ENCODE peak calls at places on chromosomes 5 and 9, in six cellular contexts. One of them, this sample, is unnamed.

GRCh38 chr5:35626108-35626507 is 8.4 kb downstream of the SPEF2 start:
- DNase-seq in mammary epithelial cell: no peak
- DNase-seq in endothelial cell of umbilical vein: no peak
- DNase-seq in tibial nerve: no peak
- DNase-seq in GM06990: no peak
- DNase-seq in B cell: no peak
- DNase-seq in this sample: no peak

GRCh38 chr9:12955510-12956163 is 180.8 kb downstream of the LURAP1L start:
- DNase-seq in mammary epithelial cell: no peak
- DNase-seq in endothelial cell of umbilical vein: no peak
- DNase-seq in tibial nerve: no peak
- DNase-seq in GM06990: no peak
- DNase-seq in B cell: no peak
- DNase-seq in this sample: no peak

GRCh38 chr5:134578578-134579283 is 53.3 kb downstream of the JADE2 start:
- DNase-seq in mammary epithelial cell: no peak
- DNase-seq in endothelial cell of umbilical vein: no peak
- DNase-seq in tibial nerve: no peak
- DNase-seq in GM06990: no peak
- DNase-seq in B cell: no peak
- DNase-seq in this sample: no peak

GRCh38 chr9:108606408-108606807 is 249.4 kb downstream of the ACTL7B start:
- DNase-seq in mammary epithelial cell: peak
- DNase-seq in endothelial cell of umbilical vein: no peak
- DNase-seq in tibial nerve: no peak
- DNase-seq in GM06990: no peak
- DNase-seq in B cell: no peak
- DNase-seq in this sample: no peak

GRCh38 chr5:150485770-150486401 is 22.0 kb upstream of the NDST1 start:
- DNase-seq in mammary epithelial cell: no peak
- DNase-seq in endothelial cell of umbilical vein: peak
- DNase-seq in tibial nerve: peak
- DNase-seq in GM06990: peak
- DNase-seq in B cell: no peak
- DNase-seq in this sample: no peak

GRCh38 chr9:131839281-131840084 is 99.6 kb upstream of the RAPGEF1 start:
- DNase-seq in mammary epithelial cell: peak
- DNase-seq in endothelial cell of umbilical vein: no peak
- DNase-seq in tibial nerve: no peak
- DNase-seq in GM06990: no peak
- DNase-seq in B cell: no peak
- DNase-seq in this sample: no peak

GRCh38 chr5:142627371-142628217 is 58.3 kb downstream of the FGF1 start:
- DNase-seq in mammary epithelial cell: peak
- DNase-seq in endothelial cell of umbilical vein: no peak
- DNase-seq in tibial nerve: no peak
- DNase-seq in GM06990: no peak
- DNase-seq in B cell: no peak
- DNase-seq in this sample: no peak

GRCh38 chr5:169979871-169980270 is 424 bp downstream of the INSYN2B start:
- DNase-seq in mammary epithelial cell: no peak
- DNase-seq in endothelial cell of umbilical vein: no peak
- DNase-seq in tibial nerve: no peak
- DNase-seq in GM06990: no peak
- DNase-seq in B cell: no peak
- DNase-seq in this sample: no peak

GRCh38 chr5:52915176-52915875 is 73.8 kb upstream of the ITGA2 start:
- DNase-seq in mammary epithelial cell: peak
- DNase-seq in endothelial cell of umbilical vein: peak
- DNase-seq in tibial nerve: peak
- DNase-seq in GM06990: peak
- DNase-seq in B cell: peak
- DNase-seq in this sample: peak

GRCh38 chr9:86944974-86945867 is 2.1 kb downstream of the GAS1 start:
- DNase-seq in mammary epithelial cell: peak
- DNase-seq in endothelial cell of umbilical vein: no peak
- DNase-seq in tibial nerve: no peak
- DNase-seq in GM06990: no peak
- DNase-seq in B cell: peak
- DNase-seq in this sample: no peak

GRCh38 chr9:133304477-133305377 is 29.7 kb upstream of the ABO start:
- DNase-seq in mammary epithelial cell: no peak
- DNase-seq in endothelial cell of umbilical vein: no peak
- DNase-seq in tibial nerve: no peak
- DNase-seq in GM06990: no peak
- DNase-seq in B cell: no peak
- DNase-seq in this sample: no peak

GRCh38 chr9:101736723-101737122 is 1.7 kb downstream of the GRIN3A start:
- DNase-seq in mammary epithelial cell: peak
- DNase-seq in endothelial cell of umbilical vein: no peak
- DNase-seq in tibial nerve: no peak
- DNase-seq in GM06990: no peak
- DNase-seq in B cell: no peak
- DNase-seq in this sample: no peak

GRCh38 chr9:5557606-5558587 is 47.6 kb downstream of the PDCD1LG2 start:
- DNase-seq in mammary epithelial cell: peak
- DNase-seq in endothelial cell of umbilical vein: no peak
- DNase-seq in tibial nerve: peak
- DNase-seq in GM06990: peak
- DNase-seq in B cell: peak
- DNase-seq in this sample: no peak

GRCh38 chr5:74613283-74613682 is 27.2 kb downstream of the ENC1 start:
- DNase-seq in mammary epithelial cell: no peak
- DNase-seq in endothelial cell of umbilical vein: no peak
- DNase-seq in tibial nerve: no peak
- DNase-seq in GM06990: no peak
- DNase-seq in B cell: no peak
- DNase-seq in this sample: no peak

GRCh38 chr9:22813520-22813919 is 366.9 kb downstream of the DMRTA1 start:
- DNase-seq in mammary epithelial cell: peak
- DNase-seq in endothelial cell of umbilical vein: peak
- DNase-seq in tibial nerve: no peak
- DNase-seq in GM06990: no peak
- DNase-seq in B cell: no peak
- DNase-seq in this sample: no peak

GRCh38 chr9:126164796-126165525 is 161.7 kb upstream of the MVB12B start:
- DNase-seq in mammary epithelial cell: no peak
- DNase-seq in endothelial cell of umbilical vein: no peak
- DNase-seq in tibial nerve: no peak
- DNase-seq in GM06990: no peak
- DNase-seq in B cell: no peak
- DNase-seq in this sample: no peak

GRCh38 chr5:107272954-107273353 is 397.8 kb downstream of the EFNA5 start:
- DNase-seq in mammary epithelial cell: no peak
- DNase-seq in endothelial cell of umbilical vein: peak
- DNase-seq in tibial nerve: no peak
- DNase-seq in GM06990: no peak
- DNase-seq in B cell: no peak
- DNase-seq in this sample: no peak

GRCh38 chr5:36796171-36796570 is 80.4 kb upstream of the NIPBL start:
- DNase-seq in mammary epithelial cell: no peak
- DNase-seq in endothelial cell of umbilical vein: no peak
- DNase-seq in tibial nerve: no peak
- DNase-seq in GM06990: no peak
- DNase-seq in B cell: no peak
- DNase-seq in this sample: no peak

GRCh38 chr9:37165644-37166043 is 45.3 kb downstream of the ZCCHC7 start:
- DNase-seq in mammary epithelial cell: no peak
- DNase-seq in endothelial cell of umbilical vein: no peak
- DNase-seq in tibial nerve: no peak
- DNase-seq in GM06990: no peak
- DNase-seq in B cell: no peak
- DNase-seq in this sample: no peak

GRCh38 chr5:145697251-145698016 is 137.7 kb downstream of the PRELID2 start:
- DNase-seq in mammary epithelial cell: peak
- DNase-seq in endothelial cell of umbilical vein: peak
- DNase-seq in tibial nerve: no peak
- DNase-seq in GM06990: peak
- DNase-seq in B cell: no peak
- DNase-seq in this sample: no peak

GRCh38 chr5:145699846-145700245 is 135.3 kb downstream of the PRELID2 start:
- DNase-seq in mammary epithelial cell: no peak
- DNase-seq in endothelial cell of umbilical vein: no peak
- DNase-seq in tibial nerve: no peak
- DNase-seq in GM06990: no peak
- DNase-seq in B cell: no peak
- DNase-seq in this sample: no peak

GRCh38 chr5:145704724-145705123 is 130.4 kb downstream of the PRELID2 start:
- DNase-seq in mammary epithelial cell: no peak
- DNase-seq in endothelial cell of umbilical vein: no peak
- DNase-seq in tibial nerve: no peak
- DNase-seq in GM06990: no peak
- DNase-seq in B cell: no peak
- DNase-seq in this sample: no peak

DNA sequence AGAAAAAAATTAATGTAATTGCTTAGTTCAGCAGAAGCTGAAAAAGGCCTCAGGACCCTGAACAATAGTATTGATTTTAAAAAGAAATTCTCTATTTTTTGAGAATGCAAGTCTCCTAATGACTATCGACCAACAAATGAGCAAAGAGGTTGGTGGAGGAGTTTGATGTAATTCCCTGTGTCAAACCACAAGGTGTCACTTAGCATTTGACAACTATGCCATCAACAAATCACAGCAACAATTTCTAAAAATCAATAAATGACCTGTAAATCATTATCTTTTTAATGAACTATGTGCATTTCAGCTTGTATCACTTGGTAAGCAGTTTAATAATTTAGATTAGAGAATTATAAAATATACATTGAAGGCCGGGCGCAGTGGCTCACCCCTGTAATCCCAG is 133.7 kb downstream of the PRELID2 start:
- DNase-seq in mammary epithelial cell: no peak
- DNase-seq in endothelial cell of umbilical vein: no peak
- DNase-seq in tibial nerve: no peak
- DNase-seq in GM06990: no peak
- DNase-seq in B cell: no peak
- DNase-seq in this sample: no peak
- TF ChIP-seq CTCF in mammary epithelial cell: peak
- TF ChIP-seq CTCF in endothelial cell of umbilical vein: peak
- TF ChIP-seq CTCF in tibial nerve: no peak
- TF ChIP-seq CTCF in GM06990: no peak
- TF ChIP-seq CTCF in B cell: no peak
- TF ChIP-seq CTCF in this sample: no peak

GRCh38 chr5:139571966-139572365 is 10.8 kb downstream of the UBE2D2 start:
- DNase-seq in mammary epithelial cell: no peak
- DNase-seq in endothelial cell of umbilical vein: no peak
- DNase-seq in tibial nerve: no peak
- DNase-seq in GM06990: no peak
- DNase-seq in B cell: no peak
- DNase-seq in this sample: no peak

GRCh38 chr5:139575313-139575646 is 14.1 kb downstream of the UBE2D2 start:
- DNase-seq in mammary epithelial cell: no peak
- DNase-seq in endothelial cell of umbilical vein: no peak
- DNase-seq in tibial nerve: no peak
- DNase-seq in GM06990: no peak
- DNase-seq in B cell: no peak
- DNase-seq in this sample: no peak

GRCh38 chr5:139575751-139576150 is 14.6 kb downstream of the UBE2D2 start:
- DNase-seq in mammary epithelial cell: no peak
- DNase-seq in endothelial cell of umbilical vein: no peak
- DNase-seq in tibial nerve: no peak
- DNase-seq in GM06990: no peak
- DNase-seq in B cell: no peak
- DNase-seq in this sample: no peak

GRCh38 chr5:139577689-139578347 is 16.7 kb downstream of the UBE2D2 start:
- DNase-seq in mammary epithelial cell: no peak
- DNase-seq in endothelial cell of umbilical vein: peak
- DNase-seq in tibial nerve: no peak
- DNase-seq in GM06990: no peak
- DNase-seq in B cell: no peak
- DNase-seq in this sample: no peak

DNA sequence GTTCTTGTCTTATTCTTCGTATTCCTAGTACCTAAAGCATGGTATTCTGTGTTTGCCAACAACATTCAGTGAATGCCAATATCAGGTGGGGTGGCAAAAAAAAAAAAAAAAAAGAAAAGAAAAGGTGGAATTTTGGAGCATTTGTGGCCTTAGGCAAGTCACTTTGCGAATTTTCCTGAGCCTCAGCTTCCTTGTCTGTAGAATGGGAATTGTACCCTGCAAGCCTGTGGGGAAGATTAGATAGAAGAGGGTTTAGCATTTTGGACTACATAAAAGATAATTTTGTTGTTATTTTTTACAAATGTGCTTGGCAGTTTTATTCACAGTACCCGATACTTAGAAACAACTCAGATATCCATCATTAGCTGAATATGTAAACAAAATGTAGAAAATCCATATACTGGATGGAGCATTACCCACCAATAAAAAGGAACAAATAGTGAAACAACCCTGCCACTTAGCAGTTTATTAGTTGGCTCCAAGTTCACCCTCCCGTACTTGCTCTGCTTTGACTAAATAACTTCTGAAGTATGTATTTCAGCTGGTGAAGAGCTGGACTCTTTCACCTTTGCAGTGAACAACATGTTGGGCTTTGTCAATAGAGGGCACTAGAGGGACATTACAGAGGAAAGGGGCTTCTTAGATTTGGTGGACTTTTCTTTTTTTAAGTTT is 13.6 kb downstream of the UBE2D2 start:
- DNase-seq in mammary epithelial cell: no peak
- DNase-seq in endothelial cell of umbilical vein: peak
- DNase-seq in tibial nerve: peak
- DNase-seq in GM06990: no peak
- DNase-seq in B cell: peak
- DNase-seq in this sample: no peak
- TF ChIP-seq CTCF in mammary epithelial cell: peak
- TF ChIP-seq CTCF in endothelial cell of umbilical vein: peak
- TF ChIP-seq CTCF in tibial nerve: peak
- TF ChIP-seq CTCF in GM06990: peak
- TF ChIP-seq CTCF in B cell: peak
- TF ChIP-seq CTCF in this sample: peak

DNA sequence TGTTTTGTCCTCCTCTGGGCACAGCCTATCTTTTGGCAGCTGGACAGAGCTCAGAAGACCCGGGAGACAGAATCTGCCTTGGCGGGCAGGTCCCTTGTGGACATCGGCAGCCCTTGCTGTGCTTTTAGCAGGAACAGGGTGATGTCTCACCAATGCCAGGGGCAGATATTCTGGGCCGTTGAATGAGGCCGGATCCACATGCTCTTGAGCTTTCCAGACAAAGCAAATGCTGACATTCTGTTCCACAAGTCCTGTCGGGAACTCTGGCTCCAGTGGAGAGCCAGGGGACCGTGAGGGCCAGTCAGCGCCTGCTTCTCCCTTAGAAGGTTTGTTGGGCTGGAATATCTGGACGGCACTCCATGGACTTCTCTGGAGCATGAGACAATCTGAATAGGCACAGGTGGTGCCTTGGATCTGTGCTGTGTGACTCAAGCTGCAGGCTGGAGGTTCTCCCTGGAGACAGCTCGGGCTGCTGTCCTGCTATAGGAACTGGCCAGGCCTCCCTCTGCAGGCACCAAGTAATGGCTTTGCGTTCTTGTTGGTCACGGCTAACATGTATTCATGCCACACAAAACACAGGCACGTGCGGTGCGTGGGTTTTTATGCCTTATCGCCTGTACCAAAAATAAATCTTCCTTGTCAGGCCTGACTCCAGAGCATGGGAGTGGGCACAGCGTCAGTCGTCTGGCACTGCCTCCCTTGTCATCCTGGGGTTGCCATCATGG is 80.3 kb downstream of the GADD45G start:
- DNase-seq in mammary epithelial cell: no peak
- DNase-seq in endothelial cell of umbilical vein: no peak
- DNase-seq in tibial nerve: no peak
- DNase-seq in GM06990: no peak
- DNase-seq in B cell: no peak
- DNase-seq in this sample: no peak
- TF ChIP-seq CTCF in mammary epithelial cell: no peak
- TF ChIP-seq CTCF in endothelial cell of umbilical vein: no peak
- TF ChIP-seq CTCF in tibial nerve: no peak
- TF ChIP-seq CTCF in GM06990: no peak
- TF ChIP-seq CTCF in B cell: no peak
- TF ChIP-seq CTCF in this sample: no peak

GRCh38 chr5:3590967-3591900 is 4.4 kb upstream of the IRX1 start:
- DNase-seq in mammary epithelial cell: no peak
- DNase-seq in endothelial cell of umbilical vein: no peak
- DNase-seq in tibial nerve: no peak
- DNase-seq in GM06990: no peak
- DNase-seq in B cell: no peak
- DNase-seq in this sample: no peak
- TF ChIP-seq CTCF in mammary epithelial cell: no peak
- TF ChIP-seq CTCF in endothelial cell of umbilical vein: no peak
- TF ChIP-seq CTCF in tibial nerve: no peak
- TF ChIP-seq CTCF in GM06990: no peak
- TF ChIP-seq CTCF in B cell: no peak
- TF ChIP-seq CTCF in this sample: no peak